ENCODE peak calls at places on chromosomes 1 and 21, in ten cellular contexts. K, P, D, T, M, I, L, F, N and G are unnamed samples.

GRCh38 chr1:80218112-80218511 is 1211.6 kb upstream of the ADGRL4 start:
- DNase-seq in K (no peak), P (peak; percentile 11), D (peak; percentile 73), T (peak; percentile 69), M (no peak), I (no peak), L (peak; percentile 8), F (peak; percentile 75), N (peak; percentile 78), G (peak; percentile 32)

GRCh38 chr1:228448372-228448771 is 31.7 kb upstream of the TRIM17 start:
- DNase-seq in K (no peak), P (no peak), D (no peak), T (no peak), M (no peak), I (no peak), L (no peak), F (no peak), N (no peak), G (no peak)

GRCh38 chr1:197781998-197782718 is 6.9 kb upstream of the DENND1B start:
- DNase-seq in K (no peak), P (no peak), D (peak; percentile 25), T (no peak), M (no peak), I (no peak), L (no peak), F (peak; percentile 26), N (no peak), G (peak; percentile 46)

GRCh38 chr1:32953495-32953894 is 11.1 kb downstream of the RNF19B start:
- DNase-seq in K (no peak), P (no peak), D (peak; percentile 75), T (no peak), M (no peak), I (no peak), L (no peak), F (peak; percentile 9), N (no peak), G (no peak)

GRCh38 chr1:15683411-15684039 is 595 bp upstream of the PLEKHM2 start:
- DNase-seq in K (no peak), P (no peak), D (no peak), T (no peak), M (no peak), I (no peak), L (no peak), F (no peak), N (no peak), G (no peak)

GRCh38 chr1:1291611-1292441 is 11.6 kb downstream of the SCNN1D start:
- DNase-seq in K (peak; percentile 71), P (peak; percentile 95), D (peak; percentile 72), T (peak; percentile 83), M (no peak), I (no peak), L (peak; percentile 91), F (peak; percentile 59), N (no peak), G (peak; percentile 66)

GRCh38 chr1:172581779-172582178 is 48.8 kb downstream of the SUCO start:
- DNase-seq in K (no peak), P (no peak), D (peak; percentile 80), T (no peak), M (no peak), I (no peak), L (no peak), F (peak; percentile 72), N (no peak), G (no peak)

GRCh38 chr1:178632619-178633018 is 92.4 kb upstream of the RALGPS2 start:
- DNase-seq in K (no peak), P (no peak), D (no peak), T (no peak), M (no peak), I (no peak), L (no peak), F (peak; percentile 63), N (no peak), G (no peak)

GRCh38 chr1:26790551-26790953 is 2.8 kb downstream of the PIGV start:
- DNase-seq in K (no peak), P (no peak), D (no peak), T (no peak), M (no peak), I (no peak), L (peak; percentile 70), F (no peak), N (no peak), G (no peak)

GRCh38 chr1:234309598-234310459 is 63.4 kb upstream of the COA6 start:
- DNase-seq in K (peak; percentile 64), P (peak; percentile 81), D (peak; percentile 73), T (peak; percentile 83), M (no peak), I (peak; percentile 61), L (peak; percentile 82), F (peak; percentile 48), N (peak; percentile 64), G (peak; percentile 71)

GRCh38 chr1:247942624-247943023 is 6.0 kb upstream of the OR2L8 start:
- DNase-seq in K (no peak), P (no peak), D (no peak), T (no peak), M (no peak), I (no peak), L (no peak), F (no peak), N (no peak), G (no peak)

GRCh38 chr1:32963746-32964460 is 706 bp downstream of the RNF19B start:
- DNase-seq in K (peak; percentile 68), P (peak; percentile 72), D (peak; percentile 47), T (peak; percentile 76), M (no peak), I (peak; percentile 44), L (peak; percentile 73), F (peak; percentile 22), N (no peak), G (peak; percentile 75)

GRCh38 chr1:109802136-109802900 is 38.6 kb upstream of the EPS8L3 start:
- DNase-seq in K (peak; percentile 81), P (peak; percentile 69), D (no peak), T (no peak), M (no peak), I (peak; percentile 24), L (no peak), F (no peak), N (no peak), G (no peak)

GRCh38 chr1:54848134-54848948 is 38.7 kb downstream of the DHCR24 start:
- DNase-seq in K (no peak), P (no peak), D (no peak), T (peak; percentile 2), M (no peak), I (no peak), L (no peak), F (no peak), N (no peak), G (no peak)

GRCh38 chr1:161081519-161081918 is 7.8 kb downstream of the NECTIN4 start:
- DNase-seq in K (no peak), P (no peak), D (no peak), T (no peak), M (no peak), I (no peak), L (no peak), F (no peak), N (no peak), G (no peak)

GRCh38 chr1:93925206-93925605 is 16.0 kb upstream of the GCLM start:
- DNase-seq in K (no peak), P (no peak), D (no peak), T (no peak), M (no peak), I (no peak), L (no peak), F (no peak), N (no peak), G (no peak)

GRCh38 chr21:46410516-46410915 is 48.2 kb upstream of the DIP2A start:
- DNase-seq in K (no peak), P (no peak), D (no peak), T (no peak), M (no peak), I (no peak), L (no peak), F (no peak), N (no peak), G (no peak)

GRCh38 chr1:156098782-156099181 is 15.7 kb upstream of the LMNA start:
- DNase-seq in K (no peak), P (no peak), D (no peak), T (no peak), M (no peak), I (no peak), L (no peak), F (no peak), N (no peak), G (no peak)

GRCh38 chr1:91092503-91092902 is 70.7 kb upstream of the ZNF644 start:
- DNase-seq in K (no peak), P (peak; percentile 38), D (no peak), T (no peak), M (no peak), I (no peak), L (no peak), F (no peak), N (no peak), G (no peak)